ENCODE peak calls at places on chromosome 4, in nine cellular contexts. K is suprapubic skin, B is neural crest cell, Y is AG04450, U is upper lobe of right lung, H is astrocyte of the spinal cord, W is Peyer's patch, C is fibroblast of mammary gland, E is heart right ventricle. X is an unnamed sample.
A peak's percentile ranks its signal among the peaks of the same experiment; 100 is the strongest.

GRCh38 chr4:147916351-147916750 is 184.5 kb downstream of the ARHGAP10 start:
- DNase-seq in K (no peak), B (no peak), Y (no peak), U (no peak), H (peak; percentile 41), W (no peak), C (no peak), E (no peak), X (no peak)

GRCh38 chr4:123411976-123412589 is 15.5 kb downstream of the SPRY1 start:
- DNase-seq in K (no peak), B (no peak), Y (no peak), U (no peak), H (no peak), W (no peak), C (no peak), E (no peak), X (no peak)

GRCh38 chr4:89681671-89682070 is 155.3 kb downstream of the SNCA start:
- DNase-seq in K (no peak), B (no peak), Y (no peak), U (no peak), H (no peak), W (no peak), C (no peak), E (no peak), X (no peak)

GRCh38 chr4:88792821-88793220 is 95.2 kb upstream of the NAP1L5 start:
- DNase-seq in K (no peak), B (no peak), Y (no peak), U (no peak), H (peak; percentile 48), W (no peak), C (peak; percentile 45), E (no peak), X (no peak)

GRCh38 chr4:74109116-74109791 is 10.3 kb upstream of the CXCL2 start:
- DNase-seq in K (no peak), B (no peak), Y (peak; percentile 74), U (no peak), H (peak; percentile 94), W (no peak), C (peak; percentile 99), E (peak; percentile 53), X (peak; percentile 71)

GRCh38 chr4:30720656-30721352 is 635 bp downstream of the PCDH7 start:
- DNase-seq in K (peak; percentile 81), B (no peak), Y (no peak), U (no peak), H (peak; percentile 53), W (no peak), C (peak; percentile 47), E (peak; percentile 14), X (peak; percentile 12)

GRCh38 chr4:126530996-126531585 is 1101.7 kb upstream of the INTU start:
- DNase-seq in K (no peak), B (no peak), Y (no peak), U (no peak), H (peak; percentile 43), W (no peak), C (peak; percentile 7), E (peak; percentile 13), X (no peak)

GRCh38 chr4:48109413-48110263 is 24.4 kb downstream of the TXK start:
- DNase-seq in K (no peak), B (no peak), Y (no peak), U (no peak), H (peak; percentile 54), W (no peak), C (peak; percentile 49), E (no peak), X (peak; percentile 41)

GRCh38 chr4:183097251-183098079 is 1.6 kb upstream of the WWC2 start:
- DNase-seq in K (no peak), B (no peak), Y (no peak), U (peak; percentile 69), H (peak; percentile 29), W (no peak), C (peak; percentile 11), E (peak; percentile 16), X (no peak)

GRCh38 chr4:110854021-110854678 is 231.3 kb upstream of the PITX2 start:
- DNase-seq in K (no peak), B (no peak), Y (peak; percentile 39), U (no peak), H (peak; percentile 86), W (no peak), C (peak; percentile 95), E (no peak), X (peak; percentile 5)

GRCh38 chr4:174334628-174335027 is 50.9 kb downstream of the CEP44 start:
- DNase-seq in K (no peak), B (no peak), Y (no peak), U (no peak), H (no peak), W (no peak), C (no peak), E (no peak), X (no peak)

DNA sequence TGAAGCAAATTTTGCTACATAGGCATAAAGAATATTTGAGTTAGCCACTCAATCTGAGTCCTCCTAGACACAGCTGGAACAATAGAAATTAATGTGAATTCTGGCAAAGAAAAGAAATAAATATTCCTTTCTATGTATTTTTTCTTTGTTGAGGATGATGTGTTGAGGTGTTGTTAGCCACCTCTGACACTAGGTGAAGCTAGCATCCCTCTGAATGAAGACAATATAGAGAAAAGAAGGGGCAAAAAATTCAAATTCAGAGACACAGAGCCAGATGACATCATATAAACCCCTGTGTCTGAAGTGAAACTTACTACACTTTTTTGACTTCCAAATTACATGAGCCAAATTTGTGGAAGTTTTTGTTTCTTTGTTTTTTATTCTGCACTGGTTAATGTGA is 34.6 kb upstream of the TMPRSS11D start:
- DNase-seq in K (no peak), B (no peak), Y (no peak), U (no peak), H (no peak), W (no peak), C (no peak), E (no peak), X (no peak)
- TF ChIP-seq CTCF in K (no peak), B (peak; percentile 60), Y (peak; percentile 37), U (no peak), H (peak; percentile 34), W (no peak), C (peak; percentile 32), E (peak; percentile 12), X (peak; percentile 18)

DNA sequence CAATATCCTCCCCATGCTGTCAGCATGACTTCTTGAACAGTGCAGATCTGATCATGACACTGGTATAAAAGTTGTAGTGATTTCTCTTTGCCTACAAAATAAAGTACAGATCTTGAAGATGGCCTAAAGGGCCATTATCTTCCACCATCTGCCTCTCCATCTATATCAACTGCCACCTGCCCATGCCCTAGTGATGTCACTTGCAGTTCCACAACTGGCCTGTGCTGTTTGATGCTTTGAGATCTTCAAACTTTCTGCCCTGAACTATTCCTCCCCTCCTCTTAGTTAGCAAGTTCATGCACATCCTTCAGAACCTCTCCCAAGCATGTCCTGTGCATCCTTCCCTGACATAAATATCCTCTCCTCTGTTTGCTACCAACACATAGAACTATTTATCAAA is 217.0 kb downstream of the SOWAHB start:
- DNase-seq in K (no peak), B (no peak), Y (no peak), U (no peak), H (no peak), W (no peak), C (no peak), E (no peak), X (no peak)
- TF ChIP-seq CTCF in K (no peak), B (peak; percentile 31), Y (no peak), U (no peak), H (no peak), W (no peak), C (no peak), E (no peak), X (no peak)

DNA sequence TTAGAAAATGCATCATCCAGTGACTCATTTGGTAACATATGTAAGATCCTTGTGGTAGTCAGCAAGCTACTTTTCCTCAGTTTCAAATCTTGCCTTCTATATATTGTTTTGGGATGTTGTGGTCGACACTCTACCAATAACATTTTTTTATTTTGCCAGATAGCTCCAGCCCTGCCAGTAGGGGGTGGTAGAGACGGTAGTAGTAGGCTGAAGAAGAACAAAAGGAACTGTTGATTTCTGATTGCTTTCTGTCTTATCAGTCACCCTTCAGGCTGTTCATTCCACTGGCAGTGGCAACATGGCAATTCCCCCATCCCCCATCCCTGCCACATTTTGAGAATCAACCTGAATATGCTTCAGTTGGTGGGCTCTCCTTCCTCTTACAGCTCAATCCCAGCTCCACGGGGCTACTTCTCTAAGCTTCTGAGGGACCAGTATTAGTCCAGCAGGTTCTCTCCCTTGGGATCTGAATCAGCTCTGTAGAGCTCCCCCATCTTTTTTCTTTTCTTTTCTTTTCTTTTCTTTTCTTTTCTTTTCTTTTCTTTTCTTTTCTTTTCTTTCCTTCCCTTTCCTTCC is 171.5 kb upstream of the VEGFC start:
- DNase-seq in K (no peak), B (no peak), Y (no peak), U (no peak), H (no peak), W (no peak), C (peak; percentile 25), E (no peak), X (peak; percentile 52)
- TF ChIP-seq CTCF in K (no peak), B (peak; percentile 45), Y (peak; percentile 25), U (peak; percentile 22), H (peak; percentile 24), W (no peak), C (peak; percentile 38), E (no peak), X (peak; percentile 29)

GRCh38 chr4:52005610-52006273 is 14.4 kb downstream of the LRRC66 start:
- DNase-seq in K (no peak), B (no peak), Y (no peak), U (no peak), H (no peak), W (no peak), C (no peak), E (no peak), X (no peak)

GRCh38 chr4:52001616-52002015 is 18.5 kb downstream of the LRRC66 start:
- DNase-seq in K (no peak), B (no peak), Y (no peak), U (no peak), H (no peak), W (no peak), C (peak; percentile 12), E (no peak), X (no peak)

GRCh38 chr4:52010976-52011375 is 9.2 kb downstream of the LRRC66 start:
- DNase-seq in K (no peak), B (no peak), Y (no peak), U (no peak), H (no peak), W (no peak), C (no peak), E (no peak), X (no peak)

DNA sequence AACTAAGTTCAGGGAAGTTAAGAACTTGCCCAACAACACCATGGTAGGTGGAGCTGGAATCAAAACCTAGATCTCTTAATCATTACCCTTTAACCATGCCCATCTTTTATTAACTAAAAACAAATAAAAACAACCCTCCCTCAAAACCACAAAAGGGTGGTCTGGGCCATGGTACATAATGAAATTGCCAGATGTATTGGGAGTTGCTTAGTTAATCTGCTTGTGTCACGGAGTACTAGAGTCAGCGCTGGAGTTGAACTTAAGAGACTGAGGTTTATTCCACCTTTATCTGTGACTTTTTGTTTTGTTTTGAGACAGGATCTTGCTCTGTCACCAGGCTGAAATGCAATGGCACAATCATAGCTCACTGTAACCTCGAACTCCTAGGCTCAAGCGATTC is 13.3 kb downstream of the LRRC66 start:
- DNase-seq in K (no peak), B (no peak), Y (no peak), U (no peak), H (no peak), W (no peak), C (no peak), E (no peak), X (no peak)
- TF ChIP-seq CTCF in K (no peak), B (no peak), Y (no peak), U (no peak), H (no peak), W (no peak), C (no peak), E (no peak), X (no peak)

X was measured in Calu3.